ENCODE peak calls at places on chromosome 2, in eight cellular contexts. One of them, this sample, is unnamed.

GRCh38 chr2:130372055-130372832 is 16.4 kb downstream of the PTPN18 start:
- DNase-seq in brain microvascular endothelial cell: peak; percentile 66
- DNase-seq in SK-N-SH: peak; percentile 98
- DNase-seq in thoracic aorta: peak; percentile 54
- DNase-seq in aorta: peak; percentile 97
- DNase-seq in upper lobe of left lung: peak; percentile 99
- DNase-seq in IMR-90: peak; percentile 69
- DNase-seq in Peyer's patch: peak; percentile 87
- DNase-seq in this sample: peak; percentile 97

GRCh38 chr2:129812654-129813053 is 166.8 kb upstream of the RAB6C start:
- DNase-seq in aorta: no peak
- DNase-seq in upper lobe of left lung: no peak
- DNase-seq in Peyer's patch: no peak
- DNase-seq in IMR-90: no peak
- DNase-seq in brain microvascular endothelial cell: no peak
- DNase-seq in thoracic aorta: no peak
- DNase-seq in SK-N-SH: no peak
- DNase-seq in this sample: no peak

GRCh38 chr2:214379227-214379626 is 31.6 kb upstream of the VWC2L start:
- DNase-seq in brain microvascular endothelial cell: no peak
- DNase-seq in thoracic aorta: no peak
- DNase-seq in SK-N-SH: no peak
- DNase-seq in Peyer's patch: no peak
- DNase-seq in aorta: no peak
- DNase-seq in IMR-90: peak; percentile 4
- DNase-seq in upper lobe of left lung: no peak
- DNase-seq in this sample: no peak

GRCh38 chr2:239695728-239696240 is 295.0 kb upstream of the HDAC4 start:
- DNase-seq in SK-N-SH: no peak
- DNase-seq in IMR-90: no peak
- DNase-seq in brain microvascular endothelial cell: no peak
- DNase-seq in aorta: no peak
- DNase-seq in Peyer's patch: no peak
- DNase-seq in upper lobe of left lung: no peak
- DNase-seq in thoracic aorta: no peak
- DNase-seq in this sample: no peak

GRCh38 chr2:37672104-37672869 is 845 bp upstream of the CDC42EP3 start:
- DNase-seq in aorta: peak; percentile 89
- DNase-seq in brain microvascular endothelial cell: peak; percentile 81
- DNase-seq in IMR-90: peak; percentile 88
- DNase-seq in SK-N-SH: peak; percentile 98
- DNase-seq in Peyer's patch: peak; percentile 75
- DNase-seq in upper lobe of left lung: peak; percentile 93
- DNase-seq in thoracic aorta: no peak
- DNase-seq in this sample: peak; percentile 94

GRCh38 chr2:124027182-124027581 is 2.1 kb downstream of the CNTNAP5 start:
- DNase-seq in brain microvascular endothelial cell: peak; percentile 36
- DNase-seq in upper lobe of left lung: no peak
- DNase-seq in SK-N-SH: peak; percentile 68
- DNase-seq in thoracic aorta: no peak
- DNase-seq in IMR-90: peak; percentile 30
- DNase-seq in Peyer's patch: no peak
- DNase-seq in aorta: no peak
- DNase-seq in this sample: peak; percentile 66

GRCh38 chr2:47193607-47194006 is 38.5 kb upstream of the STPG4 start:
- DNase-seq in upper lobe of left lung: no peak
- DNase-seq in IMR-90: no peak
- DNase-seq in thoracic aorta: no peak
- DNase-seq in Peyer's patch: no peak
- DNase-seq in aorta: no peak
- DNase-seq in brain microvascular endothelial cell: no peak
- DNase-seq in SK-N-SH: no peak
- DNase-seq in this sample: no peak

GRCh38 chr2:240335061-240335460 is 100.4 kb upstream of the GPC1 start:
- DNase-seq in upper lobe of left lung: no peak
- DNase-seq in aorta: no peak
- DNase-seq in SK-N-SH: no peak
- DNase-seq in IMR-90: no peak
- DNase-seq in Peyer's patch: no peak
- DNase-seq in thoracic aorta: no peak
- DNase-seq in brain microvascular endothelial cell: no peak
- DNase-seq in this sample: no peak

GRCh38 chr2:221381928-221382488 is 190.1 kb downstream of the EPHA4 start:
- DNase-seq in upper lobe of left lung: no peak
- DNase-seq in SK-N-SH: no peak
- DNase-seq in Peyer's patch: no peak
- DNase-seq in brain microvascular endothelial cell: no peak
- DNase-seq in thoracic aorta: no peak
- DNase-seq in IMR-90: no peak
- DNase-seq in aorta: no peak
- DNase-seq in this sample: no peak

GRCh38 chr2:232621186-232621585 is 12.2 kb upstream of the EFHD1 start:
- DNase-seq in SK-N-SH: no peak
- DNase-seq in upper lobe of left lung: no peak
- DNase-seq in thoracic aorta: no peak
- DNase-seq in aorta: peak; percentile 22
- DNase-seq in IMR-90: no peak
- DNase-seq in brain microvascular endothelial cell: no peak
- DNase-seq in Peyer's patch: no peak
- DNase-seq in this sample: peak; percentile 14

GRCh38 chr2:138205281-138205680 is 241.0 kb downstream of the HNMT start:
- DNase-seq in brain microvascular endothelial cell: no peak
- DNase-seq in aorta: no peak
- DNase-seq in IMR-90: no peak
- DNase-seq in SK-N-SH: no peak
- DNase-seq in thoracic aorta: no peak
- DNase-seq in Peyer's patch: no peak
- DNase-seq in upper lobe of left lung: no peak
- DNase-seq in this sample: no peak

GRCh38 chr2:40113272-40113671 is 334.2 kb upstream of the THUMPD2 start:
- DNase-seq in thoracic aorta: no peak
- DNase-seq in SK-N-SH: no peak
- DNase-seq in IMR-90: peak; percentile 32
- DNase-seq in aorta: no peak
- DNase-seq in upper lobe of left lung: no peak
- DNase-seq in Peyer's patch: no peak
- DNase-seq in brain microvascular endothelial cell: no peak
- DNase-seq in this sample: no peak

GRCh38 chr2:46340740-46341420 is 43.7 kb downstream of the EPAS1 start:
- DNase-seq in brain microvascular endothelial cell: no peak
- DNase-seq in thoracic aorta: no peak
- DNase-seq in Peyer's patch: no peak
- DNase-seq in IMR-90: no peak
- DNase-seq in upper lobe of left lung: no peak
- DNase-seq in SK-N-SH: no peak
- DNase-seq in aorta: no peak
- DNase-seq in this sample: no peak

GRCh38 chr2:1299053-1299452 is 114.2 kb upstream of the TPO start:
- DNase-seq in SK-N-SH: no peak
- DNase-seq in thoracic aorta: no peak
- DNase-seq in IMR-90: no peak
- DNase-seq in upper lobe of left lung: no peak
- DNase-seq in Peyer's patch: no peak
- DNase-seq in aorta: no peak
- DNase-seq in brain microvascular endothelial cell: no peak
- DNase-seq in this sample: no peak

GRCh38 chr2:100126172-100126571 is 16.2 kb downstream of the AFF3 start:
- DNase-seq in upper lobe of left lung: no peak
- DNase-seq in thoracic aorta: no peak
- DNase-seq in aorta: no peak
- DNase-seq in brain microvascular endothelial cell: peak; percentile 17
- DNase-seq in IMR-90: peak; percentile 7
- DNase-seq in Peyer's patch: no peak
- DNase-seq in SK-N-SH: no peak
- DNase-seq in this sample: no peak

GRCh38 chr2:232891621-232892071 is 21.6 kb downstream of the SNORC start:
- DNase-seq in SK-N-SH: no peak
- DNase-seq in upper lobe of left lung: peak; percentile 45
- DNase-seq in Peyer's patch: no peak
- DNase-seq in aorta: no peak
- DNase-seq in IMR-90: peak; percentile 72
- DNase-seq in thoracic aorta: no peak
- DNase-seq in brain microvascular endothelial cell: peak; percentile 32
- DNase-seq in this sample: peak; percentile 37

GRCh38 chr2:181715033-181715630 is 34.8 kb upstream of the NEUROD1 start:
- DNase-seq in Peyer's patch: peak; percentile 68
- DNase-seq in aorta: no peak
- DNase-seq in brain microvascular endothelial cell: peak; percentile 82
- DNase-seq in upper lobe of left lung: no peak
- DNase-seq in SK-N-SH: peak; percentile 51
- DNase-seq in IMR-90: peak; percentile 82
- DNase-seq in thoracic aorta: peak; percentile 18
- DNase-seq in this sample: peak; percentile 38

GRCh38 chr2:164735309-164735919 is 106.2 kb downstream of the COBLL1 start:
- DNase-seq in SK-N-SH: no peak
- DNase-seq in Peyer's patch: no peak
- DNase-seq in brain microvascular endothelial cell: no peak
- DNase-seq in aorta: no peak
- DNase-seq in IMR-90: no peak
- DNase-seq in thoracic aorta: no peak
- DNase-seq in upper lobe of left lung: no peak
- DNase-seq in this sample: no peak

GRCh38 chr2:149732730-149733290 is 145.2 kb upstream of the MMADHC start:
- DNase-seq in IMR-90: no peak
- DNase-seq in brain microvascular endothelial cell: no peak
- DNase-seq in SK-N-SH: no peak
- DNase-seq in aorta: no peak
- DNase-seq in thoracic aorta: no peak
- DNase-seq in upper lobe of left lung: no peak
- DNase-seq in Peyer's patch: no peak
- DNase-seq in this sample: no peak

GRCh38 chr2:120395221-120395620 is 49.3 kb downstream of the INHBB start:
- DNase-seq in IMR-90: no peak
- DNase-seq in thoracic aorta: no peak
- DNase-seq in Peyer's patch: no peak
- DNase-seq in brain microvascular endothelial cell: no peak
- DNase-seq in aorta: peak; percentile 35
- DNase-seq in upper lobe of left lung: peak; percentile 60
- DNase-seq in SK-N-SH: no peak
- DNase-seq in this sample: peak; percentile 63

GRCh38 chr2:228613133-228613532 is 431.6 kb upstream of the SPHKAP start:
- DNase-seq in upper lobe of left lung: no peak
- DNase-seq in Peyer's patch: no peak
- DNase-seq in brain microvascular endothelial cell: peak; percentile 97
- DNase-seq in thoracic aorta: no peak
- DNase-seq in SK-N-SH: no peak
- DNase-seq in IMR-90: peak; percentile 95
- DNase-seq in aorta: no peak
- DNase-seq in this sample: no peak

DNA sequence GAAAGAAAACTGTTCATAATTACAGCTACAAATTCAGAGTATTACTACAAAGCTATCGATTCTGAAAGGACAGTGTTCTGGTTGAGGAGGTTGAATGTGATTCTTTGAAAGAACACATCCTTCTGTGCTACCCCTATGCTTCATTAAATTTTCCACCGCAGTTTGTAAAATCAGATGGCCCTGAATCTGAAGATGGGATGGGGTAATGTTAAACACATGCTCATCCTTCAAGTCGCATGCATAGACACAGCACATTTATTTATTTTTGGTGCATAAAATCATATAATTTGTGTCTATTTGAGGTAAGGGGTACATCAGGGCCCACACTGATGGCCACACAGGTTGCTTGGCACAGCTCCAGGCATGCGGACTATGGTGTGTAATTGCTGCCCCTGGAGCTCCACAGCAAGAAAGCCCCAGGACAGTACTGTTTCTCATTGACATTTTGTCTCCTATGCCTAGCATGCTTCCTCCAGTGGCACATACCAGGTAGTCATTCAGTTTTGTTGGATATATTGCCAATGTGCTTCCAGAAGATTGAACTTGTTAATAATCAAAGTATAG is 238.7 kb upstream of the TANK start:
- DNase-seq in aorta: no peak
- DNase-seq in IMR-90: no peak
- DNase-seq in thoracic aorta: no peak
- DNase-seq in upper lobe of left lung: no peak
- DNase-seq in Peyer's patch: no peak
- DNase-seq in brain microvascular endothelial cell: no peak
- DNase-seq in SK-N-SH: peak; percentile 27
- DNase-seq in this sample: no peak
- H3K27me3 ChIP-seq in aorta: no peaks in the 10 kb centered on the region
- H3K27me3 ChIP-seq in IMR-90: no peaks in the 10 kb centered on the region
- H3K27me3 ChIP-seq in thoracic aorta: no peaks in the 10 kb centered on the region
- H3K27me3 ChIP-seq in upper lobe of left lung: no peaks in the 10 kb centered on the region
- H3K27me3 ChIP-seq in Peyer's patch: no peaks in the 10 kb centered on the region
- H3K27me3 ChIP-seq in brain microvascular endothelial cell: no peaks in the 10 kb centered on the region
- H3K27me3 ChIP-seq in SK-N-SH: no peaks in the 10 kb centered on the region
- H3K27me3 ChIP-seq in this sample: no peaks in the 10 kb centered on the region

DNA sequence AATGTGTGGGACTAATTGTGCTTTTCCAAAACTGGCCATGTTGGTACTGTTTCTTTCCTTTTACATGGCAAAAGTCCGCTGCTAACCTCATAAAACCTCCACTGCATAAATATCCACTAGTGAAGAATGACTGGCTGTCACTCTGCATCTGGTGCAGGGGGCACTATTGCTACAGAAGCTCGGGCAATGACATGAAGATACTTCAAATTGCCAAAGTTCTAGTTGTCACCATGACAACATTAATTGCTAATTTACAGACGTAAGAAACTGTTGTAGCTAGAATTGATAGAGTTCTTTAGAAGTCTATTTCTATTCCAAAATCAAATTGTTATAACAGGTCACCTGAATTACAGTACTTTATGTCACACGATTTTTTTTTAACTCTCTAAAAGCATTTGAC is 861 bp downstream of the CFAP210 start:
- DNase-seq in upper lobe of left lung: no peak
- DNase-seq in brain microvascular endothelial cell: no peak
- DNase-seq in Peyer's patch: no peak
- DNase-seq in IMR-90: no peak
- DNase-seq in thoracic aorta: no peak
- DNase-seq in aorta: no peak
- DNase-seq in SK-N-SH: peak; percentile 64
- DNase-seq in this sample: no peak
- H3K4me3 ChIP-seq in upper lobe of left lung: peak overlapping the region; percentile 80
- H3K4me3 ChIP-seq in brain microvascular endothelial cell: no peak overlapping the region
- H3K4me3 ChIP-seq in Peyer's patch: no peak overlapping the region
- H3K4me3 ChIP-seq in IMR-90: no peak overlapping the region
- H3K4me3 ChIP-seq in thoracic aorta: peak overlapping the region; percentile 94
- H3K4me3 ChIP-seq in aorta: no peak overlapping the region
- H3K4me3 ChIP-seq in SK-N-SH: peak overlapping the region; percentile 81
- H3K4me3 ChIP-seq in this sample: no peak overlapping the region

GRCh38 chr2:69335291-69335690 is 51.7 kb downstream of the GFPT1 start:
- DNase-seq in Peyer's patch: no peak
- DNase-seq in SK-N-SH: no peak
- DNase-seq in aorta: no peak
- DNase-seq in thoracic aorta: no peak
- DNase-seq in brain microvascular endothelial cell: no peak
- DNase-seq in IMR-90: peak; percentile 30
- DNase-seq in upper lobe of left lung: no peak
- DNase-seq in this sample: no peak
- H3K36me3 ChIP-seq in Peyer's patch: peaks cover 73% of the 10 kb centered on the region
- H3K36me3 ChIP-seq in SK-N-SH: peaks cover 84% of the 10 kb centered on the region
- H3K36me3 ChIP-seq in aorta: no peaks in the 10 kb centered on the region
- H3K36me3 ChIP-seq in thoracic aorta: peaks cover 14% of the 10 kb centered on the region
- H3K36me3 ChIP-seq in brain microvascular endothelial cell: peaks cover 59% of the 10 kb centered on the region
- H3K36me3 ChIP-seq in IMR-90: peaks cover 30% of the 10 kb centered on the region
- H3K36me3 ChIP-seq in upper lobe of left lung: peaks cover 82% of the 10 kb centered on the region
- H3K36me3 ChIP-seq in this sample: peaks cover 9% of the 10 kb centered on the region

DNA sequence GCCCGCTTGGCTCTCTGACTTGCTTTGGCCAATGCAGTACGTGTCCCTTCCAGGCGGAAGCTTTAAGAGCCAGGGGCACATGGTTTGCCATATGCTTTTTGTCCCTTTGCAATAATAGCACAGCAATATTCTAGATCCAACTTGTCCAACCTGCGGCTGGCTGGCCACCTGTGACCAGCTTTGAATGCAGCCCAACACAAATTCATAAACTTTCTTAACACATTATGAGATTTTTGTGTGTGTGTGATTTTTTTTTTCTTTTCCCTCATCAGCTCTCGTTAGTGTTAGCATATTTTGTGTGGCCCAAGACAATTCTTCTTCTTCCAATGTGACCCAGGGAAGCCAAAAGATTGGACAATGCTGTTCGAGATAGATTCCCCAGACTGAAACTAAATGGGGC is 119.3 kb upstream of the SIX3 start:
- DNase-seq in Peyer's patch: no peak
- DNase-seq in aorta: no peak
- DNase-seq in brain microvascular endothelial cell: no peak
- DNase-seq in IMR-90: no peak
- DNase-seq in SK-N-SH: no peak
- DNase-seq in upper lobe of left lung: no peak
- DNase-seq in thoracic aorta: no peak
- DNase-seq in this sample: no peak
- H3K27me3 ChIP-seq in Peyer's patch: no peaks in the 10 kb centered on the region
- H3K27me3 ChIP-seq in aorta: no peaks in the 10 kb centered on the region
- H3K27me3 ChIP-seq in brain microvascular endothelial cell: peaks cover 5% of the 10 kb centered on the region
- H3K27me3 ChIP-seq in IMR-90: peaks cover 6% of the 10 kb centered on the region
- H3K27me3 ChIP-seq in SK-N-SH: peaks cover 18% of the 10 kb centered on the region
- H3K27me3 ChIP-seq in upper lobe of left lung: no peaks in the 10 kb centered on the region
- H3K27me3 ChIP-seq in thoracic aorta: no peaks in the 10 kb centered on the region
- H3K27me3 ChIP-seq in this sample: no peaks in the 10 kb centered on the region

This sample was measured in H7.